ENCODE peak calls at places on chromosomes 6 and 20, in four cellular contexts. One of them, this sample, is unnamed.

GRCh38 chr6:135182993-135183531 is 2.0 kb downstream of the MYB start:
- DNase-seq in AG09319: no peak
- DNase-seq in K562: peak
- DNase-seq in right atrium auricular region: no peak
- DNase-seq in this sample: no peak

GRCh38 chr20:46541229-46541935 is 9.1 kb downstream of the OCSTAMP start:
- DNase-seq in AG09319: no peak
- DNase-seq in K562: no peak
- DNase-seq in right atrium auricular region: no peak
- DNase-seq in this sample: no peak

GRCh38 chr20:434221-434620 is 26.1 kb downstream of the RBCK1 start:
- DNase-seq in AG09319: no peak
- DNase-seq in K562: no peak
- DNase-seq in right atrium auricular region: no peak
- DNase-seq in this sample: no peak

GRCh38 chr6:106112446-106112845 is 26.3 kb downstream of the PRDM1 start:
- DNase-seq in AG09319: no peak
- DNase-seq in K562: no peak
- DNase-seq in right atrium auricular region: no peak
- DNase-seq in this sample: no peak

GRCh38 chr6:14211596-14211961 is 94.0 kb downstream of the CD83 start:
- DNase-seq in AG09319: no peak
- DNase-seq in K562: peak
- DNase-seq in right atrium auricular region: peak
- DNase-seq in this sample: peak

GRCh38 chr20:48454721-48455490 is 372.9 kb downstream of the PREX1 start:
- DNase-seq in AG09319: no peak
- DNase-seq in K562: no peak
- DNase-seq in right atrium auricular region: no peak
- DNase-seq in this sample: no peak

GRCh38 chr6:93319304-93319703 is 100.1 kb downstream of the EPHA7 start:
- DNase-seq in AG09319: no peak
- DNase-seq in K562: no peak
- DNase-seq in right atrium auricular region: no peak
- DNase-seq in this sample: no peak

GRCh38 chr20:1417273-1417672 is 24.4 kb upstream of the FKBP1A start:
- DNase-seq in AG09319: no peak
- DNase-seq in K562: no peak
- DNase-seq in right atrium auricular region: no peak
- DNase-seq in this sample: no peak

GRCh38 chr20:49812463-49813304 is at the start of gene SLC9A8:
- DNase-seq in AG09319: peak
- DNase-seq in K562: peak
- DNase-seq in right atrium auricular region: peak
- DNase-seq in this sample: peak

GRCh38 chr20:53941680-53942079 is 128.7 kb downstream of the BCAS1 start:
- DNase-seq in AG09319: no peak
- DNase-seq in K562: no peak
- DNase-seq in right atrium auricular region: no peak
- DNase-seq in this sample: no peak

GRCh38 chr6:28876702-28877101 is 47.1 kb downstream of the TRIM27 start:
- DNase-seq in AG09319: no peak
- DNase-seq in K562: no peak
- DNase-seq in right atrium auricular region: no peak
- DNase-seq in this sample: no peak

GRCh38 chr20:45114465-45115385 is at the start of gene WFDC5:
- DNase-seq in AG09319: no peak
- DNase-seq in K562: no peak
- DNase-seq in right atrium auricular region: peak
- DNase-seq in this sample: no peak

GRCh38 chr6:347232-347631 is 44.3 kb upstream of the IRF4 start:
- DNase-seq in AG09319: no peak
- DNase-seq in K562: no peak
- DNase-seq in right atrium auricular region: no peak
- DNase-seq in this sample: no peak

GRCh38 chr6:130070306-130070705 is 51.9 kb downstream of the L3MBTL3 start:
- DNase-seq in AG09319: no peak
- DNase-seq in K562: no peak
- DNase-seq in right atrium auricular region: no peak
- DNase-seq in this sample: no peak

GRCh38 chr20:17399303-17399985 is 131.7 kb downstream of the BFSP1 start:
- DNase-seq in AG09319: no peak
- DNase-seq in K562: no peak
- DNase-seq in right atrium auricular region: no peak
- DNase-seq in this sample: no peak

GRCh38 chr6:89567635-89568390 is 70.7 kb downstream of the LYRM2 start:
- DNase-seq in AG09319: no peak
- DNase-seq in K562: no peak
- DNase-seq in right atrium auricular region: no peak
- DNase-seq in this sample: no peak

GRCh38 chr6:155187994-155188706 is 75.7 kb upstream of the CLDN20 start:
- DNase-seq in AG09319: no peak
- DNase-seq in K562: no peak
- DNase-seq in right atrium auricular region: no peak
- DNase-seq in this sample: no peak

GRCh38 chr20:32207626-32208498 is at the start of the genes PLAGL2 and POFUT1:
- DNase-seq in AG09319: peak
- DNase-seq in K562: peak
- DNase-seq in right atrium auricular region: peak
- DNase-seq in this sample: peak
- TF ChIP-seq CTCF in AG09319: peak
- TF ChIP-seq CTCF in K562: peak
- TF ChIP-seq CTCF in right atrium auricular region: no peak
- TF ChIP-seq CTCF in this sample: peak

DNA sequence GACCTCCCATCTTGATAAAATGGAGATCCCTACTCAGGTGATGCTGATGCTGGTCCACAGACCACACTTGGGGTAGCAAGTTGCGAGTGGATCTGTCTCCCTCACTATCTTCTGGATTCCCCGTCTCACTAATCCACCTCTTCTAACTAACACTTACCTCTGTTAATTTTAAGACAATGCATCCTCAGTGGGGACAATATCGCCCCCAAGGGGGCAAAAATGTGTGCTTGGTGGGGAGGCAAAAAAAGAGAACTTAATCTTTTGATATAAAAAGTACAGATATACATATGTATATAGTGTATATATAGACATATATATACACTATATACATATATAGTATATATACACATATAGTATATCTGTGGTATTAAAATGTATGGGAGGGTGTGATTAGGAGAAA is 4.3 kb downstream of the LRFN2 start:
- DNase-seq in AG09319: no peak
- DNase-seq in K562: no peak
- DNase-seq in right atrium auricular region: no peak
- DNase-seq in this sample: no peak
- TF ChIP-seq CTCF in AG09319: no peak
- TF ChIP-seq CTCF in K562: peak
- TF ChIP-seq CTCF in right atrium auricular region: no peak
- TF ChIP-seq CTCF in this sample: no peak

DNA sequence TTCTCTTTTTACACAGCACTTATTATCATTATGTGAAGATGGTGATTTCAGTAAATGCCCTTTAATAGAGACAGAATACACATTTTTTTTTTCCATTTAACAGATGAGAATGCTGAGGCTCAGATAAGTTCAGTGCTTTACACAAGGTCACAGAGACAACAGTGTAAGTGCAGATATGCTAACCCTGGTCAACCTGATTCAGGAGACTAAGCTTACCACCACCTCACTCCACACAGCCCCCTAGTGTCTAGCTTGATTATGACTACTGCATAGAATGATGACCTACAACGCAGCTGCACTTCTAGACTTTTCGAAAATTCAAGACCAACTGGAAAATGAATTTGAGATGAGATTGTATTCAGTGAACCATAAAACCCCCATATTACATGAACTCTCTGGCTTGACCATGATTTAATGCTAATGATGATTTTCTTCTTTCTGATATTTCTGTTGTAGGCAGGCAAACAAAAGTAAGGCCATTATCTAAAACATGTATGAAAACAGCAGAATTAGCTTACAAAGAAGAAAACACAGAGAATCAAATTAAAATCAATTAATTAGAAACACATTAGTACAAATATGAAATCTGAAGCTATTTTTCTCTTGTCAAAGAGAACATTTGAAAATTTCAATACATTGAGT is 212.1 kb upstream of the PHACTR1 start:
- DNase-seq in AG09319: no peak
- DNase-seq in K562: peak
- DNase-seq in right atrium auricular region: no peak
- DNase-seq in this sample: no peak
- TF ChIP-seq CTCF in AG09319: peak
- TF ChIP-seq CTCF in K562: peak
- TF ChIP-seq CTCF in right atrium auricular region: no peak
- TF ChIP-seq CTCF in this sample: peak

GRCh38 chr6:25052181-25052580 is 116.4 kb upstream of the RIPOR2 start:
- DNase-seq in AG09319: no peak
- DNase-seq in K562: no peak
- DNase-seq in right atrium auricular region: no peak
- DNase-seq in this sample: no peak
- TF ChIP-seq CTCF in AG09319: no peak
- TF ChIP-seq CTCF in K562: no peak
- TF ChIP-seq CTCF in right atrium auricular region: no peak
- TF ChIP-seq CTCF in this sample: no peak

DNA sequence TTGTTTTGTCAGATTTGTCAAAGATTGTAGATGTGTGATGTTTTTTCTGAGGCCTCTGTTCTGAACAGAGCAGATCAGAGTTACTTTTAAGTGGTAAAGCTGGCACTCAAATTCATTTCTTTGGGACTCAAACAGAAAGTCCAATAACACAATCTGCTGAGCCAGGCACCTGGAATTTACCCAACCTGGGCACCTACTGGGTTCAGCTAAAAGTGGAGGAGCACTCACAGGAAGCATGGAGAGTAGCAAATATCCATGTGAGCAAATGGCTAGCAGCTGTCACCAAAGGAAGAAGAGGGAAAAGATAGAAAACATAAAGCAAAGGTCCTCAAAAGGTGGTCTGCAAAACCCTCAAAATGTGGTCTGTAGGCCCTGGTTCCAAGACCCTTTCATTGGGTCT is 116.8 kb downstream of the FIG4 start:
- DNase-seq in AG09319: no peak
- DNase-seq in K562: no peak
- DNase-seq in right atrium auricular region: no peak
- DNase-seq in this sample: no peak
- TF ChIP-seq CTCF in AG09319: no peak
- TF ChIP-seq CTCF in K562: no peak
- TF ChIP-seq CTCF in right atrium auricular region: no peak
- TF ChIP-seq CTCF in this sample: no peak

DNA sequence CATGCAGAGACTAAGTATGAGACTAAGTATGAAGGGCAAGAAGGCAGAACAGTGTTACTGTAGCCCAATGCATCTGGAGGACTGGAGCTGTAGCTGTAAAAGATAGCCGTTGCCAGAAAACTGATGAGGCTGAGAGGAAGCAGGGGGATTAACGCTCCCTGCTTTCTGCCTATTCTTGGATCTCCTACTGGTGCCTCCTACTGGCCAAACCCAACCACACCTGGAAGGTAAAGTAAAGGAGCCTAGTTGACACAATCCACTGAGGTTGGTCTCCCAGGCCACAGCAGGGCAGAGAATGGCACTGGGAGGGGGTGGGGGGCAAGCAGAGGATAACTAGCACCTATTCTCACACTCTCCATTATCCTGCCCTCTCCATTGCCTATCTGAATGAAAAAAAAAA is 105.0 kb upstream of the MRPS10 start:
- DNase-seq in AG09319: no peak
- DNase-seq in K562: peak
- DNase-seq in right atrium auricular region: no peak
- DNase-seq in this sample: no peak
- TF ChIP-seq CTCF in AG09319: no peak
- TF ChIP-seq CTCF in K562: peak
- TF ChIP-seq CTCF in right atrium auricular region: no peak
- TF ChIP-seq CTCF in this sample: no peak

DNA sequence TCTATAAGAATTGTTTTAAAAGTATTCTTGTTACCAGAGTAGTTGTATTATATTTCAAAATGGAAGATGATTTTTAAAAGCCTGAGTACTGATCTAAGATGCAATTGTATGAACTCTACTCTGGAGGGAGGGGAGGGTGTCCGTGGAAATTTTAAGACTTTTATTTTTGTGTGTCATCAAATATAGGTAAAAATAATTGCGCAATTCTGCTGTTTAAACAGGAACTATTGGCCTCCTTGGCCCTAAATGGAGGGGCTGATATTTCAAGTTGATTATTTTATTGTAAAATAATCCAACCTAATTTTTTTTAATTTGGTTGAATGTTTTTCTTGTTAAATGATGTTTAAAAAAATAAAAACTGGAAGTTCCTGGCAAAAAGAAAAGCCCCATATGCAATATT is 38.1 kb upstream of the RPP40 start:
- DNase-seq in AG09319: no peak
- DNase-seq in K562: no peak
- DNase-seq in right atrium auricular region: no peak
- DNase-seq in this sample: no peak
- TF ChIP-seq CTCF in AG09319: no peak
- TF ChIP-seq CTCF in K562: no peak
- TF ChIP-seq CTCF in right atrium auricular region: no peak
- TF ChIP-seq CTCF in this sample: no peak

GRCh38 chr6:44466955-44467354 is 79.4 kb downstream of the CDC5L start:
- DNase-seq in AG09319: no peak
- DNase-seq in K562: no peak
- DNase-seq in right atrium auricular region: no peak
- DNase-seq in this sample: no peak
- TF ChIP-seq CTCF in AG09319: no peak
- TF ChIP-seq CTCF in K562: no peak
- TF ChIP-seq CTCF in right atrium auricular region: no peak
- TF ChIP-seq CTCF in this sample: no peak

GRCh38 chr6:56247654-56248122 is 308 bp upstream of the COL21A1 start:
- DNase-seq in AG09319: no peak
- DNase-seq in K562: no peak
- DNase-seq in right atrium auricular region: no peak
- DNase-seq in this sample: no peak

GRCh38 chr6:56244528-56245253 is 2.7 kb downstream of the COL21A1 start:
- DNase-seq in AG09319: no peak
- DNase-seq in K562: no peak
- DNase-seq in right atrium auricular region: no peak
- DNase-seq in this sample: no peak

GRCh38 chr6:56246544-56246940 is 838 bp downstream of the COL21A1 start:
- DNase-seq in AG09319: no peak
- DNase-seq in K562: no peak
- DNase-seq in right atrium auricular region: no peak
- DNase-seq in this sample: no peak

GRCh38 chr6:56245903-56246351 is 1.5 kb downstream of the COL21A1 start:
- DNase-seq in AG09319: peak
- DNase-seq in K562: no peak
- DNase-seq in right atrium auricular region: no peak
- DNase-seq in this sample: no peak

DNA sequence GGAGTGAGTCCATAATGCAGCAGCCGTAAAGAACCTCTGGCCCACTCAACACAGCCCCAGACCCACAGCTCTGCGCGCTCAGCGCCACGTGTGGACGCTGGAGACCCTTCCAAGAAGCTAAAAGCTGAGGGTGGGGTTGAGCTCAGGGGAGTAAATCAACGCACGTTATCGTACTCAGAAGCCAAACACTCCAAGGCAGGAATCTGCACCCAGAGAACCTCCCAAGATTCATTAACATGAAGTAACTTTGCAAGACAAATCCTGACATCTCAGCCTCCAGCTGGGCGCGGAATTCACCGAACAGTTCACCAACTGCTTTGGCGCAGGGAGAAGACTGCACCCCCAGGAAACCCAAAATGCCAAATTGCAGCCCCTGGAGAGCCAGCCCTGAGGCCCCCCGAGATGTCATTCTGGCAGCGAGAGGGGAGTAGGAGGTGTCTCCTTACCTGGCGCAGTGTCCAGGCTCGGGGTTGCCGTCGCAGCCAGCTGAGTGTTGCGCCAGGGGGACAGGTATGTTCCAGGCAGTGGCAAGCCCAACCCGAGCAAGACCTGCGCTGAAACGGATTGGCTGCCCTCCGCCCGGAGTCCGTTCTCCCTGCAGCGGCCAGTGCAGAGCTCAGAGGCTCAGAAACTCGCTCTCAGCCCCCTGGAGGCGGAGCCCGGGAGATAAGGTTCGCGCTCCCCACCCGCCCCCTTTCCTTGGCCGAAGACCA is at the start of gene COL21A1:
- DNase-seq in AG09319: no peak
- DNase-seq in K562: no peak
- DNase-seq in right atrium auricular region: no peak
- DNase-seq in this sample: peak
- TF ChIP-seq CTCF in AG09319: peak
- TF ChIP-seq CTCF in K562: no peak
- TF ChIP-seq CTCF in right atrium auricular region: no peak
- TF ChIP-seq CTCF in this sample: peak